ENCODE peak calls at places on chromosomes 2 and 18, in six cellular contexts. One of them, this sample, is unnamed.

GRCh38 chr2:196112408-196113039 is 43.9 kb upstream of the DNAH7 start:
- DNase-seq in endodermal cell: no peak
- DNase-seq in left ventricle myocardium inferior: no peak
- DNase-seq in psoas muscle: no peak
- DNase-seq in A549: no peak
- DNase-seq in effector memory CD4-positive, alpha-beta T cell: no peak
- DNase-seq in this sample: no peak

GRCh38 chr2:9092383-9093282 is 89.1 kb upstream of the MBOAT2 start:
- DNase-seq in endodermal cell: no peak
- DNase-seq in left ventricle myocardium inferior: no peak
- DNase-seq in psoas muscle: no peak
- DNase-seq in A549: no peak
- DNase-seq in effector memory CD4-positive, alpha-beta T cell: no peak
- DNase-seq in this sample: no peak

GRCh38 chr18:80233201-80233835 is 14.0 kb downstream of the PARD6G start:
- DNase-seq in endodermal cell: peak
- DNase-seq in left ventricle myocardium inferior: no peak
- DNase-seq in psoas muscle: no peak
- DNase-seq in A549: no peak
- DNase-seq in effector memory CD4-positive, alpha-beta T cell: no peak
- DNase-seq in this sample: no peak

GRCh38 chr18:32469190-32469611 is 1.5 kb downstream of the GAREM1 start:
- DNase-seq in endodermal cell: peak
- DNase-seq in left ventricle myocardium inferior: peak
- DNase-seq in psoas muscle: peak
- DNase-seq in A549: peak
- DNase-seq in effector memory CD4-positive, alpha-beta T cell: no peak
- DNase-seq in this sample: peak

GRCh38 chr2:191200910-191201309 is 44.3 kb upstream of the MYO1B start:
- DNase-seq in endodermal cell: no peak
- DNase-seq in left ventricle myocardium inferior: no peak
- DNase-seq in psoas muscle: no peak
- DNase-seq in A549: no peak
- DNase-seq in effector memory CD4-positive, alpha-beta T cell: no peak
- DNase-seq in this sample: no peak

GRCh38 chr18:48743046-48743445 is 204.2 kb downstream of the CTIF start:
- DNase-seq in endodermal cell: no peak
- DNase-seq in left ventricle myocardium inferior: peak
- DNase-seq in psoas muscle: peak
- DNase-seq in A549: no peak
- DNase-seq in effector memory CD4-positive, alpha-beta T cell: no peak
- DNase-seq in this sample: no peak

GRCh38 chr18:74289137-74289536 is 2.6 kb downstream of the CYB5A start:
- DNase-seq in endodermal cell: no peak
- DNase-seq in left ventricle myocardium inferior: no peak
- DNase-seq in psoas muscle: no peak
- DNase-seq in A549: no peak
- DNase-seq in effector memory CD4-positive, alpha-beta T cell: no peak
- DNase-seq in this sample: no peak

GRCh38 chr2:65364986-65365733 is 67.2 kb downstream of the SPRED2 start:
- DNase-seq in endodermal cell: no peak
- DNase-seq in left ventricle myocardium inferior: no peak
- DNase-seq in psoas muscle: no peak
- DNase-seq in A549: no peak
- DNase-seq in effector memory CD4-positive, alpha-beta T cell: no peak
- DNase-seq in this sample: no peak

GRCh38 chr2:222294996-222295367 is 3.8 kb downstream of the PAX3 start:
- DNase-seq in endodermal cell: peak
- DNase-seq in left ventricle myocardium inferior: no peak
- DNase-seq in psoas muscle: no peak
- DNase-seq in A549: no peak
- DNase-seq in effector memory CD4-positive, alpha-beta T cell: no peak
- DNase-seq in this sample: no peak

GRCh38 chr2:140600116-140600515 is 1530.7 kb downstream of the LRP1B start:
- DNase-seq in endodermal cell: no peak
- DNase-seq in left ventricle myocardium inferior: no peak
- DNase-seq in psoas muscle: no peak
- DNase-seq in A549: no peak
- DNase-seq in effector memory CD4-positive, alpha-beta T cell: no peak
- DNase-seq in this sample: no peak

GRCh38 chr2:175111200-175111657 is 56.8 kb downstream of the ATF2 start:
- DNase-seq in endodermal cell: no peak
- DNase-seq in left ventricle myocardium inferior: no peak
- DNase-seq in psoas muscle: no peak
- DNase-seq in A549: peak
- DNase-seq in effector memory CD4-positive, alpha-beta T cell: no peak
- DNase-seq in this sample: no peak

GRCh38 chr2:201260302-201260800 is at the start of gene CASP8:
- DNase-seq in endodermal cell: peak
- DNase-seq in left ventricle myocardium inferior: no peak
- DNase-seq in psoas muscle: no peak
- DNase-seq in A549: no peak
- DNase-seq in effector memory CD4-positive, alpha-beta T cell: peak
- DNase-seq in this sample: no peak

GRCh38 chr18:61991201-61991600 is 98.4 kb upstream of the RNF152 start:
- DNase-seq in endodermal cell: no peak
- DNase-seq in left ventricle myocardium inferior: no peak
- DNase-seq in psoas muscle: no peak
- DNase-seq in A549: no peak
- DNase-seq in effector memory CD4-positive, alpha-beta T cell: no peak
- DNase-seq in this sample: no peak

GRCh38 chr18:44869533-44869932 is 188.8 kb downstream of the SETBP1 start:
- DNase-seq in endodermal cell: peak
- DNase-seq in left ventricle myocardium inferior: no peak
- DNase-seq in psoas muscle: no peak
- DNase-seq in A549: no peak
- DNase-seq in effector memory CD4-positive, alpha-beta T cell: no peak
- DNase-seq in this sample: no peak

GRCh38 chr2:234355798-234356365 is 141.0 kb downstream of the ARL4C start:
- DNase-seq in endodermal cell: no peak
- DNase-seq in left ventricle myocardium inferior: no peak
- DNase-seq in psoas muscle: no peak
- DNase-seq in A549: no peak
- DNase-seq in effector memory CD4-positive, alpha-beta T cell: no peak
- DNase-seq in this sample: no peak

GRCh38 chr18:21632393-21632792 is 20.3 kb downstream of the SNRPD1 start:
- DNase-seq in endodermal cell: no peak
- DNase-seq in left ventricle myocardium inferior: no peak
- DNase-seq in psoas muscle: no peak
- DNase-seq in A549: no peak
- DNase-seq in effector memory CD4-positive, alpha-beta T cell: no peak
- DNase-seq in this sample: no peak

GRCh38 chr2:102093662-102094061 is 48.9 kb upstream of the IL1R1 start:
- DNase-seq in endodermal cell: no peak
- DNase-seq in left ventricle myocardium inferior: no peak
- DNase-seq in psoas muscle: no peak
- DNase-seq in A549: no peak
- DNase-seq in effector memory CD4-positive, alpha-beta T cell: no peak
- DNase-seq in this sample: no peak

GRCh38 chr2:236578980-236579745 is 9.5 kb downstream of the ACKR3 start:
- DNase-seq in endodermal cell: no peak
- DNase-seq in left ventricle myocardium inferior: no peak
- DNase-seq in psoas muscle: no peak
- DNase-seq in A549: no peak
- DNase-seq in effector memory CD4-positive, alpha-beta T cell: no peak
- DNase-seq in this sample: no peak

GRCh38 chr18:11984091-11984490 is 2.8 kb downstream of the IMPA2 start:
- DNase-seq in endodermal cell: no peak
- DNase-seq in left ventricle myocardium inferior: no peak
- DNase-seq in psoas muscle: peak
- DNase-seq in A549: no peak
- DNase-seq in effector memory CD4-positive, alpha-beta T cell: no peak
- DNase-seq in this sample: no peak

GRCh38 chr2:36318547-36318946 is 37.0 kb upstream of the CRIM1 start:
- DNase-seq in endodermal cell: no peak
- DNase-seq in left ventricle myocardium inferior: no peak
- DNase-seq in psoas muscle: no peak
- DNase-seq in A549: no peak
- DNase-seq in effector memory CD4-positive, alpha-beta T cell: no peak
- DNase-seq in this sample: no peak

GRCh38 chr2:48315847-48316194 is 214.1 kb upstream of the STON1 start:
- DNase-seq in endodermal cell: peak
- DNase-seq in left ventricle myocardium inferior: no peak
- DNase-seq in psoas muscle: no peak
- DNase-seq in A549: no peak
- DNase-seq in effector memory CD4-positive, alpha-beta T cell: peak
- DNase-seq in this sample: no peak

GRCh38 chr18:41396861-41397260 is 558.2 kb upstream of the PIK3C3 start:
- DNase-seq in endodermal cell: no peak
- DNase-seq in left ventricle myocardium inferior: no peak
- DNase-seq in psoas muscle: no peak
- DNase-seq in A549: no peak
- DNase-seq in effector memory CD4-positive, alpha-beta T cell: no peak
- DNase-seq in this sample: no peak

GRCh38 chr2:34102359-34102758 is 503.3 kb upstream of the FAM98A start:
- DNase-seq in endodermal cell: no peak
- DNase-seq in left ventricle myocardium inferior: no peak
- DNase-seq in psoas muscle: no peak
- DNase-seq in A549: no peak
- DNase-seq in effector memory CD4-positive, alpha-beta T cell: no peak
- DNase-seq in this sample: no peak

GRCh38 chr2:199775297-199775696 is 75.7 kb downstream of the FTCDNL1 start:
- DNase-seq in endodermal cell: no peak
- DNase-seq in left ventricle myocardium inferior: no peak
- DNase-seq in psoas muscle: no peak
- DNase-seq in A549: no peak
- DNase-seq in effector memory CD4-positive, alpha-beta T cell: no peak
- DNase-seq in this sample: no peak

GRCh38 chr18:48887905-48888531 is 62.7 kb downstream of the SMAD7 start:
- DNase-seq in endodermal cell: peak
- DNase-seq in left ventricle myocardium inferior: no peak
- DNase-seq in psoas muscle: no peak
- DNase-seq in A549: no peak
- DNase-seq in effector memory CD4-positive, alpha-beta T cell: no peak
- DNase-seq in this sample: no peak

GRCh38 chr2:239234826-239235175 is 166.0 kb downstream of the HDAC4 start:
- DNase-seq in endodermal cell: no peak
- DNase-seq in left ventricle myocardium inferior: no peak
- DNase-seq in psoas muscle: no peak
- DNase-seq in A549: no peak
- DNase-seq in effector memory CD4-positive, alpha-beta T cell: no peak
- DNase-seq in this sample: no peak
- H3K27ac ChIP-seq in endodermal cell: no peak
- H3K27ac ChIP-seq in left ventricle myocardium inferior: no peak
- H3K27ac ChIP-seq in psoas muscle: peak
- H3K27ac ChIP-seq in A549: no peak
- H3K27ac ChIP-seq in effector memory CD4-positive, alpha-beta T cell: no peak
- H3K27ac ChIP-seq in this sample: no peak

GRCh38 chr2:207257291-207258190 is 91.8 kb upstream of the KLF7 start:
- DNase-seq in endodermal cell: peak
- DNase-seq in left ventricle myocardium inferior: no peak
- DNase-seq in psoas muscle: no peak
- DNase-seq in A549: no peak
- DNase-seq in effector memory CD4-positive, alpha-beta T cell: no peak
- DNase-seq in this sample: no peak
- H3K27ac ChIP-seq in endodermal cell: peak
- H3K27ac ChIP-seq in left ventricle myocardium inferior: peak
- H3K27ac ChIP-seq in psoas muscle: peak
- H3K27ac ChIP-seq in A549: peak
- H3K27ac ChIP-seq in effector memory CD4-positive, alpha-beta T cell: no peak
- H3K27ac ChIP-seq in this sample: no peak

GRCh38 chr2:45937990-45938389 is 286.5 kb downstream of the PRKCE start:
- DNase-seq in endodermal cell: peak
- DNase-seq in left ventricle myocardium inferior: no peak
- DNase-seq in psoas muscle: no peak
- DNase-seq in A549: no peak
- DNase-seq in effector memory CD4-positive, alpha-beta T cell: no peak
- DNase-seq in this sample: no peak
- H3K27ac ChIP-seq in endodermal cell: no peak
- H3K27ac ChIP-seq in left ventricle myocardium inferior: no peak
- H3K27ac ChIP-seq in psoas muscle: peak
- H3K27ac ChIP-seq in A549: peak
- H3K27ac ChIP-seq in effector memory CD4-positive, alpha-beta T cell: no peak
- H3K27ac ChIP-seq in this sample: no peak

GRCh38 chr2:189669913-189670312 is 4.6 kb upstream of the ANKAR start:
- DNase-seq in endodermal cell: no peak
- DNase-seq in left ventricle myocardium inferior: no peak
- DNase-seq in psoas muscle: no peak
- DNase-seq in A549: no peak
- DNase-seq in effector memory CD4-positive, alpha-beta T cell: no peak
- DNase-seq in this sample: no peak

GRCh38 chr2:189676471-189676870 is 2.0 kb downstream of the ANKAR start:
- DNase-seq in endodermal cell: no peak
- DNase-seq in left ventricle myocardium inferior: no peak
- DNase-seq in psoas muscle: no peak
- DNase-seq in A549: no peak
- DNase-seq in effector memory CD4-positive, alpha-beta T cell: no peak
- DNase-seq in this sample: no peak

GRCh38 chr2:189674374-189675112 is at the start of gene ANKAR:
- DNase-seq in endodermal cell: peak
- DNase-seq in left ventricle myocardium inferior: peak
- DNase-seq in psoas muscle: peak
- DNase-seq in A549: peak
- DNase-seq in effector memory CD4-positive, alpha-beta T cell: peak
- DNase-seq in this sample: peak

GRCh38 chr2:189679224-189679623 is 4.8 kb downstream of the ANKAR start:
- DNase-seq in endodermal cell: no peak
- DNase-seq in left ventricle myocardium inferior: no peak
- DNase-seq in psoas muscle: no peak
- DNase-seq in A549: no peak
- DNase-seq in effector memory CD4-positive, alpha-beta T cell: no peak
- DNase-seq in this sample: no peak

GRCh38 chr2:189673661-189674373 is 653 bp upstream of the ANKAR start:
- DNase-seq in endodermal cell: no peak
- DNase-seq in left ventricle myocardium inferior: no peak
- DNase-seq in psoas muscle: no peak
- DNase-seq in A549: no peak
- DNase-seq in effector memory CD4-positive, alpha-beta T cell: no peak
- DNase-seq in this sample: no peak
- H3K27ac ChIP-seq in endodermal cell: no peak
- H3K27ac ChIP-seq in left ventricle myocardium inferior: peak
- H3K27ac ChIP-seq in psoas muscle: peak
- H3K27ac ChIP-seq in A549: peak
- H3K27ac ChIP-seq in effector memory CD4-positive, alpha-beta T cell: peak
- H3K27ac ChIP-seq in this sample: peak

GRCh38 chr18:76553715-76554603 is 58.9 kb upstream of the ZNF516 start:
- DNase-seq in endodermal cell: no peak
- DNase-seq in left ventricle myocardium inferior: no peak
- DNase-seq in psoas muscle: no peak
- DNase-seq in A549: no peak
- DNase-seq in effector memory CD4-positive, alpha-beta T cell: no peak
- DNase-seq in this sample: no peak
- H3K27ac ChIP-seq in endodermal cell: no peak
- H3K27ac ChIP-seq in left ventricle myocardium inferior: no peak
- H3K27ac ChIP-seq in psoas muscle: no peak
- H3K27ac ChIP-seq in A549: no peak
- H3K27ac ChIP-seq in effector memory CD4-positive, alpha-beta T cell: no peak
- H3K27ac ChIP-seq in this sample: no peak

GRCh38 chr2:180463608-180464007 is 456.5 kb upstream of the CWC22 start:
- DNase-seq in endodermal cell: no peak
- DNase-seq in left ventricle myocardium inferior: no peak
- DNase-seq in psoas muscle: no peak
- DNase-seq in A549: no peak
- DNase-seq in effector memory CD4-positive, alpha-beta T cell: no peak
- DNase-seq in this sample: no peak
- H3K27ac ChIP-seq in endodermal cell: no peak
- H3K27ac ChIP-seq in left ventricle myocardium inferior: no peak
- H3K27ac ChIP-seq in psoas muscle: no peak
- H3K27ac ChIP-seq in A549: no peak
- H3K27ac ChIP-seq in effector memory CD4-positive, alpha-beta T cell: no peak
- H3K27ac ChIP-seq in this sample: no peak